ENCODE peak calls at places on chromosomes 12 and 14, in ten cellular contexts. One of them, this sample, is unnamed.

GRCh38 chr12:114275937-114276785 is 129.8 kb downstream of the TBX5 start:
- DNase-seq in GM12878: no peak
- DNase-seq in H1: no peak
- DNase-seq in stomach: no peak
- DNase-seq in transverse colon: no peak
- DNase-seq in HCT116: no peak
- DNase-seq in HepG2: no peak
- DNase-seq in spleen: no peak
- DNase-seq in sigmoid colon: no peak
- DNase-seq in upper lobe of left lung: no peak
- DNase-seq in this sample: no peak

GRCh38 chr12:93848453-93849120 is 171.4 kb downstream of the CRADD start:
- DNase-seq in HepG2: no peak
- DNase-seq in upper lobe of left lung: no peak
- DNase-seq in spleen: peak
- DNase-seq in HCT116: no peak
- DNase-seq in sigmoid colon: no peak
- DNase-seq in GM12878: no peak
- DNase-seq in stomach: no peak
- DNase-seq in H1: no peak
- DNase-seq in transverse colon: peak
- DNase-seq in this sample: peak

GRCh38 chr14:99415496-99416281 is 65.0 kb downstream of the SETD3 start:
- DNase-seq in upper lobe of left lung: no peak
- DNase-seq in GM12878: peak
- DNase-seq in transverse colon: peak
- DNase-seq in H1: no peak
- DNase-seq in HepG2: peak
- DNase-seq in HCT116: peak
- DNase-seq in sigmoid colon: no peak
- DNase-seq in spleen: no peak
- DNase-seq in stomach: peak
- DNase-seq in this sample: no peak

GRCh38 chr12:123076604-123077297 is 74.1 kb downstream of the PITPNM2 start:
- DNase-seq in HepG2: no peak
- DNase-seq in stomach: no peak
- DNase-seq in HCT116: no peak
- DNase-seq in upper lobe of left lung: peak
- DNase-seq in H1: no peak
- DNase-seq in sigmoid colon: no peak
- DNase-seq in spleen: no peak
- DNase-seq in GM12878: no peak
- DNase-seq in transverse colon: no peak
- DNase-seq in this sample: no peak

GRCh38 chr14:21965042-21965441 is 291.4 kb upstream of the OR4E1 start:
- DNase-seq in GM12878: no peak
- DNase-seq in upper lobe of left lung: no peak
- DNase-seq in spleen: no peak
- DNase-seq in HCT116: no peak
- DNase-seq in sigmoid colon: no peak
- DNase-seq in transverse colon: no peak
- DNase-seq in stomach: no peak
- DNase-seq in H1: no peak
- DNase-seq in HepG2: no peak
- DNase-seq in this sample: no peak

GRCh38 chr12:7583471-7583870 is 79.9 kb upstream of the CD163 start:
- DNase-seq in H1: no peak
- DNase-seq in upper lobe of left lung: peak
- DNase-seq in HCT116: no peak
- DNase-seq in transverse colon: no peak
- DNase-seq in spleen: no peak
- DNase-seq in HepG2: no peak
- DNase-seq in stomach: no peak
- DNase-seq in sigmoid colon: no peak
- DNase-seq in GM12878: no peak
- DNase-seq in this sample: no peak

GRCh38 chr14:100872241-100872640 is 31.3 kb downstream of the RTL1 start:
- DNase-seq in H1: no peak
- DNase-seq in sigmoid colon: no peak
- DNase-seq in spleen: no peak
- DNase-seq in stomach: no peak
- DNase-seq in transverse colon: no peak
- DNase-seq in HCT116: no peak
- DNase-seq in upper lobe of left lung: no peak
- DNase-seq in GM12878: no peak
- DNase-seq in HepG2: no peak
- DNase-seq in this sample: no peak

GRCh38 chr12:108400481-108400880 is 61.4 kb upstream of the CMKLR1 start:
- DNase-seq in stomach: no peak
- DNase-seq in transverse colon: no peak
- DNase-seq in sigmoid colon: no peak
- DNase-seq in HepG2: no peak
- DNase-seq in GM12878: no peak
- DNase-seq in spleen: no peak
- DNase-seq in upper lobe of left lung: no peak
- DNase-seq in HCT116: no peak
- DNase-seq in H1: no peak
- DNase-seq in this sample: no peak

GRCh38 chr14:60732840-60733483 is 1.6 kb upstream of the MNAT1 start:
- DNase-seq in upper lobe of left lung: no peak
- DNase-seq in transverse colon: no peak
- DNase-seq in sigmoid colon: no peak
- DNase-seq in HCT116: no peak
- DNase-seq in H1: no peak
- DNase-seq in stomach: no peak
- DNase-seq in GM12878: no peak
- DNase-seq in spleen: no peak
- DNase-seq in HepG2: no peak
- DNase-seq in this sample: no peak

GRCh38 chr12:108565976-108566375 is 3.6 kb downstream of the ISCU start:
- DNase-seq in transverse colon: peak
- DNase-seq in spleen: peak
- DNase-seq in sigmoid colon: peak
- DNase-seq in GM12878: peak
- DNase-seq in stomach: peak
- DNase-seq in H1: no peak
- DNase-seq in upper lobe of left lung: peak
- DNase-seq in HepG2: no peak
- DNase-seq in HCT116: peak
- DNase-seq in this sample: no peak

GRCh38 chr12:16112626-16113560 is 164.6 kb downstream of the SLC15A5 start:
- DNase-seq in GM12878: no peak
- DNase-seq in HCT116: no peak
- DNase-seq in HepG2: no peak
- DNase-seq in transverse colon: no peak
- DNase-seq in H1: no peak
- DNase-seq in stomach: no peak
- DNase-seq in spleen: no peak
- DNase-seq in sigmoid colon: no peak
- DNase-seq in upper lobe of left lung: no peak
- DNase-seq in this sample: no peak

GRCh38 chr12:16110596-16110995 is 166.9 kb downstream of the SLC15A5 start:
- DNase-seq in spleen: no peak
- DNase-seq in HCT116: no peak
- DNase-seq in upper lobe of left lung: no peak
- DNase-seq in H1: no peak
- DNase-seq in transverse colon: no peak
- DNase-seq in HepG2: no peak
- DNase-seq in GM12878: no peak
- DNase-seq in stomach: no peak
- DNase-seq in sigmoid colon: no peak
- DNase-seq in this sample: no peak

DNA sequence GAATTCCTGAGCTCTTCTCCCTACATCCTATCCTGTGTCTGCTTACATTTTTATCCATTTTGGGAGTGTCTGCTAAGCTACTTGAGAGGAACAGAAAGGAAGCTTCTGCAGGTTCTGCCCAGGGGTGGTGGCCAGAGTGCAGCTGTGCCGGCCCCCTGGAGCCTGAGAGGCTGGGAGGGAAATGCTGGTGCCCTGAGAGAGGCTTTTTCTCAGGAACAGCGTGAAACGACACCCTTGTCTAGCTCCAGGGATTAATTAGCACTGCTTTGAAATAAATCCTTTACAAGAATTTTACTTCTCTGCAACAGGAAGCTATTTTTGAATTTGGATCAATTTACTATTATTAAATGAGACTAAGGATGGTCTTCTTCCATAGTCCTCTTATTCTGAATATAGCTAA is 165.3 kb downstream of the SLC15A5 start:
- DNase-seq in transverse colon: no peak
- DNase-seq in GM12878: no peak
- DNase-seq in HCT116: no peak
- DNase-seq in spleen: no peak
- DNase-seq in H1: no peak
- DNase-seq in sigmoid colon: no peak
- DNase-seq in HepG2: no peak
- DNase-seq in upper lobe of left lung: peak
- DNase-seq in stomach: no peak
- DNase-seq in this sample: no peak
- TF ChIP-seq POLR2A in transverse colon: no peak
- TF ChIP-seq POLR2A in GM12878: no peak
- TF ChIP-seq POLR2A in HCT116: no peak
- TF ChIP-seq POLR2A in spleen: no peak
- TF ChIP-seq POLR2A in H1: no peak
- TF ChIP-seq POLR2A in sigmoid colon: no peak
- TF ChIP-seq POLR2A in HepG2: no peak
- TF ChIP-seq POLR2A in upper lobe of left lung: no peak
- TF ChIP-seq POLR2A in stomach: no peak
- TF ChIP-seq POLR2A in this sample: no peak

GRCh38 chr14:71063351-71063750 is 156.1 kb downstream of the PCNX1 start:
- DNase-seq in transverse colon: no peak
- DNase-seq in HepG2: no peak
- DNase-seq in spleen: no peak
- DNase-seq in HCT116: no peak
- DNase-seq in GM12878: no peak
- DNase-seq in sigmoid colon: no peak
- DNase-seq in H1: no peak
- DNase-seq in upper lobe of left lung: no peak
- DNase-seq in stomach: no peak
- DNase-seq in this sample: no peak

GRCh38 chr14:71062581-71063303 is 155.5 kb downstream of the PCNX1 start:
- DNase-seq in upper lobe of left lung: no peak
- DNase-seq in H1: no peak
- DNase-seq in GM12878: no peak
- DNase-seq in spleen: no peak
- DNase-seq in stomach: no peak
- DNase-seq in transverse colon: no peak
- DNase-seq in HepG2: no peak
- DNase-seq in HCT116: no peak
- DNase-seq in sigmoid colon: no peak
- DNase-seq in this sample: no peak

GRCh38 chr14:71060795-71061455 is 153.7 kb downstream of the PCNX1 start:
- DNase-seq in GM12878: no peak
- DNase-seq in HepG2: no peak
- DNase-seq in transverse colon: no peak
- DNase-seq in spleen: no peak
- DNase-seq in HCT116: no peak
- DNase-seq in stomach: no peak
- DNase-seq in H1: no peak
- DNase-seq in upper lobe of left lung: no peak
- DNase-seq in sigmoid colon: no peak
- DNase-seq in this sample: no peak

GRCh38 chr14:71061458-71061857 is 154.2 kb downstream of the PCNX1 start:
- DNase-seq in HepG2: no peak
- DNase-seq in transverse colon: no peak
- DNase-seq in GM12878: no peak
- DNase-seq in H1: no peak
- DNase-seq in sigmoid colon: no peak
- DNase-seq in spleen: no peak
- DNase-seq in HCT116: no peak
- DNase-seq in stomach: no peak
- DNase-seq in upper lobe of left lung: no peak
- DNase-seq in this sample: no peak

DNA sequence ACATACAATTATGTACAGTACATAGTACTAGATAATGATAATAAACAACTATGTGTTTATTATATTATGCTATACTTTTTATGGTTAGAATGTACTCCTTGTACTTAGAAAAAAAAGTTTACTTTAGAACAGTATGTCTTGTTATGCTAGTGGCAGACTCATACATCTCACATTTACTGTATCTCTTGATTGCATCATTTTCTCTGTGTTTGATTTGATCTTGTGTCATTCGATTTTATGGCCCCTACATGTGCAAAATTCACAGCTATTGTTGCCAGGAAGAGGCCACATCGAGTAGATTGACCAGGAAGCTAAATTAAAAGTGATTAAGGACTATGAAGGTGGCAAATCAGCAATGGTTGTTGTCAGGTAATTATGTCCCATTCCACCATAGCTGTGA is 153.0 kb downstream of the PCNX1 start:
- DNase-seq in HepG2: no peak
- DNase-seq in spleen: no peak
- DNase-seq in HCT116: no peak
- DNase-seq in sigmoid colon: no peak
- DNase-seq in stomach: no peak
- DNase-seq in H1: no peak
- DNase-seq in transverse colon: no peak
- DNase-seq in upper lobe of left lung: no peak
- DNase-seq in GM12878: no peak
- DNase-seq in this sample: no peak
- TF ChIP-seq CTCF in HepG2: no peak
- TF ChIP-seq CTCF in spleen: no peak
- TF ChIP-seq CTCF in HCT116: no peak
- TF ChIP-seq CTCF in sigmoid colon: no peak
- TF ChIP-seq CTCF in stomach: no peak
- TF ChIP-seq CTCF in H1: no peak
- TF ChIP-seq CTCF in transverse colon: no peak
- TF ChIP-seq CTCF in upper lobe of left lung: no peak
- TF ChIP-seq CTCF in GM12878: no peak
- TF ChIP-seq CTCF in this sample: no peak

GRCh38 chr12:57005980-57006808 is at the start of gene ZBTB39:
- DNase-seq in HCT116: peak
- DNase-seq in H1: no peak
- DNase-seq in HepG2: peak
- DNase-seq in transverse colon: peak
- DNase-seq in spleen: peak
- DNase-seq in upper lobe of left lung: peak
- DNase-seq in stomach: peak
- DNase-seq in GM12878: no peak
- DNase-seq in sigmoid colon: peak
- DNase-seq in this sample: no peak
- TF ChIP-seq POLR2AphosphoS5 in HCT116: peak
- TF ChIP-seq POLR2AphosphoS5 in H1: no peak
- TF ChIP-seq POLR2AphosphoS5 in HepG2: no peak
- TF ChIP-seq POLR2AphosphoS5 in transverse colon: no peak
- TF ChIP-seq POLR2AphosphoS5 in spleen: peak
- TF ChIP-seq POLR2AphosphoS5 in upper lobe of left lung: no peak
- TF ChIP-seq POLR2AphosphoS5 in stomach: no peak
- TF ChIP-seq POLR2AphosphoS5 in GM12878: peak
- TF ChIP-seq POLR2AphosphoS5 in sigmoid colon: no peak
- TF ChIP-seq POLR2AphosphoS5 in this sample: no peak

DNA sequence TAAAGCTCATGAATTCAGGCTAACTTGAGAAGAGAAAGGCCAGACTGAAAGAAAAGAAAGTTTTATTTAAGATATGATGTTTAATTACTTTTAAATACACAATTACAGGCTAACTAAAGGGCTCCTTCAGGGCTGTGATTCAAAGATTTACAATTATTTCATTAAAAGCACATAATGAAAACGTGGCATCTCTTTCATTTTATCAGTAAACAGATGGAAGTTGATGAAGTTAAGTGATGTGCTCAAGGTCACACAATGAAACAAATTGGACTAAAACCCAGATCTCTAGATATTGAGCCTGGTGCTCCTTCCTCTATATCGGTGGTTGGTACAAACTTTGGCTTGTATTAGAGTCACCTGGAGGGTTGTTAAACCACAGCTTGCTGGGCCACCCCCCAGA is 13.5 kb upstream of the NFKBIA start:
- DNase-seq in HCT116: no peak
- DNase-seq in sigmoid colon: no peak
- DNase-seq in stomach: no peak
- DNase-seq in H1: no peak
- DNase-seq in upper lobe of left lung: no peak
- DNase-seq in transverse colon: no peak
- DNase-seq in spleen: no peak
- DNase-seq in HepG2: no peak
- DNase-seq in GM12878: no peak
- DNase-seq in this sample: no peak
- TF ChIP-seq POLR2A in HCT116: no peak
- TF ChIP-seq POLR2A in sigmoid colon: no peak
- TF ChIP-seq POLR2A in stomach: no peak
- TF ChIP-seq POLR2A in H1: no peak
- TF ChIP-seq POLR2A in upper lobe of left lung: no peak
- TF ChIP-seq POLR2A in transverse colon: no peak
- TF ChIP-seq POLR2A in spleen: no peak
- TF ChIP-seq POLR2A in HepG2: no peak
- TF ChIP-seq POLR2A in GM12878: no peak
- TF ChIP-seq POLR2A in this sample: no peak

This sample was measured in vagina.